ENCODE peak calls at places on chromosomes 2 and 18, in six cellular contexts. L is transverse colon, A is GM12878, R is adrenal gland, B is gastrocnemius medialis, S is HCT116. W is an unnamed sample.
A peak's percentile ranks its signal among the peaks of the same experiment; 100 is the strongest.

GRCh38 chr2:57802243-57802642 is 244.4 kb upstream of the VRK2 start:
- DNase-seq in S (no peak), B (no peak), L (no peak), A (no peak), R (no peak), W (no peak)

GRCh38 chr2:178498137-178498536 is 17.9 kb downstream of the PLEKHA3 start:
- DNase-seq in L (no peak), B (no peak), R (no peak), S (no peak), A (no peak), W (no peak)

GRCh38 chr2:199462167-199462976 is 4.6 kb upstream of the SATB2 start:
- DNase-seq in L (no peak), S (no peak), B (no peak), R (no peak), A (no peak), W (peak; percentile 65)

GRCh38 chr2:75277111-75277510 is 77.8 kb upstream of the TACR1 start:
- DNase-seq in S (no peak), R (no peak), L (no peak), B (no peak), A (no peak), W (no peak)

GRCh38 chr18:79845164-79845563 is 47.4 kb downstream of the KCNG2 start:
- DNase-seq in S (no peak), A (no peak), L (no peak), B (no peak), R (no peak), W (no peak)

GRCh38 chr2:4964579-4964978 is 727.6 kb upstream of the SOX11 start:
- DNase-seq in B (no peak), L (no peak), A (no peak), R (no peak), S (no peak), W (no peak)

GRCh38 chr2:197248623-197249022 is 62.0 kb downstream of the ANKRD44 start:
- DNase-seq in S (no peak), B (peak; percentile 17), L (peak; percentile 19), R (no peak), A (no peak), W (peak; percentile 53)

GRCh38 chr2:182477774-182478173 is 50.9 kb upstream of the PDE1A start:
- DNase-seq in R (no peak), S (no peak), L (no peak), B (no peak), A (no peak), W (no peak)

GRCh38 chr2:188668017-188668663 is 306.0 kb upstream of the COL3A1 start:
- DNase-seq in L (no peak), A (no peak), B (no peak), S (peak; percentile 13), R (no peak), W (no peak)

GRCh38 chr2:208224802-208225201 is 30.1 kb downstream of the IDH1 start:
- DNase-seq in R (no peak), A (no peak), B (no peak), L (no peak), S (no peak), W (no peak)

GRCh38 chr18:3179430-3180089 is 40.2 kb downstream of the MYOM1 start:
- DNase-seq in B (no peak), L (no peak), R (no peak), S (no peak), A (peak; percentile 32), W (no peak)
- TF ChIP-seq POLR2A in B (no peak), L (no peak), R (no peak), S (no peak), A (peak; percentile 61), W (no peak)

DNA sequence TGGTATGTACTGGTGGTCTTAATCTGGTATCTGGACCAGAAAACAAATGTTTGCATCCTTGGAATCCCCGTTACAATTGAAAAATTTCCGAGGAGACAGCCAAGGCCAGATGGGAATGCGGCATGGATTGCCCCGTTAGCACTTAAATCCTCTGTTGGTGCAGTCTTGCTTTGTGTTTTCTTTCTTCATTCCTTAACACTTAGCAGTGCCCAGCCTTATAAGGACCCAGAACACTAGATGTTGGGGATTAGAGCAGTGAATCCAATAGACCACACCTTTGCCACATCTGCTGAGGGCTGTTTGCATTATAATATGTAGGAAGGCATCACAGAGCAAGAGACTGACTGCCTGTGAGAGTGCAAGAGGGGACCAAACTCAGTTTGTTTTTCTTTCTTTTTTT is 12.8 kb upstream of the ZNF532 start:
- DNase-seq in S (no peak), L (no peak), R (no peak), B (no peak), A (no peak), W (no peak)
- H3K4me3 ChIP-seq in S (no peak overlapping the region), L (no peak overlapping the region), R (no peak overlapping the region), B (no peak overlapping the region), A (no peak overlapping the region), W (no peak overlapping the region)

DNA sequence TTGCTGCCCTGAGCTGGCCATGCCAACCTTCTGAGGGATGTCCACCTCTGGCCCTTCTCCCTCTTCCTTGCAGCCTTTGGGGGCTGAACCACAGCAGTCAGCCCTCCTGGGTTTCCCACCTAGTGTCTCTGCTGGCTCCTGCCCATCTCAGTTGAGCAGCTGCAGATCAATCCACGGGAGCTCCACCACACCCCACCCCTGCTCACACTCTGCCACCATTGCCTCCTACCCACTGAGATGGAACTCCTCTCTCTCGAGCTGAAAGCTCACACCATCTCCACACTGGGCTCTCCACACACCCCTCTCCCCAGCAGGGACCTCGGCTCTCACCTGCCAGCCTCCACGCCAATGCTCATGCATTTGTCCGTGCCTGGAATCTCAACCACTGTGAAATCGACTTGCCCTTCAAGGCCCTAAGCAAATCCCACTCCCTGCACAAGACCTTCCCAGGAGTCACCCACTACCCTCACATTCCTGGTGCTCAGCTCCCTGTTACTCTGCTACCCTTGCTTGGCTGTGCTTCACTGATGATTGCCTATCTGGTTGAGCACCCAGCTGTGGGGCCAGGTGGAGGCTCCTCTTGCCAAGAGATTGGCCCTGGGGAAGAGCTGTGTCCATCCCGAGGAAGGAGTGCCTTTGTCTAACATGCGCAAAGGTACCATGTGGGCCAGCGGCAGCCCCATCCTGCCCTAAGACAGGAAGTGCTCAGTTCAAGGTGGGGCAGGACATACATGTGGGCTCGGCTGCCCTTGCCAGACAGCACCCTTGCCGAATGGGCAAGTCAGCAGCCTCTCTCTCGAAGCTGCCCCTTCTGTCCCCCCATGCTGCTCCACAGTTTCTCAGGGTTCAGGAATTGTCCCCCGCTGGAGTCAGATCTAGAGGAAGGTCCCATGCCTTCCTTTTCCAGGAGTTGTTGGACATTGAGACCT is 208.7 kb downstream of the CYP26B1 start:
- DNase-seq in L (peak; percentile 4), A (no peak), R (no peak), B (no peak), S (no peak), W (no peak)
- TF ChIP-seq POLR2A in L (no peak), A (no peak), R (no peak), B (no peak), S (no peak), W (no peak)

GRCh38 chr2:216652566-216652965 is 19.3 kb downstream of the IGFBP2 start:
- DNase-seq in B (no peak), S (no peak), L (no peak), R (no peak), A (no peak), W (no peak)

GRCh38 chr2:216657086-216657855 is 24.1 kb downstream of the IGFBP2 start:
- DNase-seq in L (no peak), S (no peak), R (no peak), B (no peak), A (no peak), W (no peak)

GRCh38 chr2:216653093-216653799 is 20.0 kb downstream of the IGFBP2 start:
- DNase-seq in A (no peak), S (no peak), B (no peak), R (no peak), L (no peak), W (no peak)

GRCh38 chr2:216653931-216654365 is 20.7 kb downstream of the IGFBP2 start:
- DNase-seq in A (no peak), L (no peak), R (no peak), S (no peak), B (no peak), W (no peak)

GRCh38 chr2:216654528-216655052 is 21.4 kb downstream of the IGFBP2 start:
- DNase-seq in S (no peak), R (no peak), L (no peak), A (no peak), B (no peak), W (no peak)
- H3K4me3 ChIP-seq in S (no peak overlapping the region), R (no peak overlapping the region), L (no peak overlapping the region), A (no peak overlapping the region), B (no peak overlapping the region), W (no peak overlapping the region)

DNA sequence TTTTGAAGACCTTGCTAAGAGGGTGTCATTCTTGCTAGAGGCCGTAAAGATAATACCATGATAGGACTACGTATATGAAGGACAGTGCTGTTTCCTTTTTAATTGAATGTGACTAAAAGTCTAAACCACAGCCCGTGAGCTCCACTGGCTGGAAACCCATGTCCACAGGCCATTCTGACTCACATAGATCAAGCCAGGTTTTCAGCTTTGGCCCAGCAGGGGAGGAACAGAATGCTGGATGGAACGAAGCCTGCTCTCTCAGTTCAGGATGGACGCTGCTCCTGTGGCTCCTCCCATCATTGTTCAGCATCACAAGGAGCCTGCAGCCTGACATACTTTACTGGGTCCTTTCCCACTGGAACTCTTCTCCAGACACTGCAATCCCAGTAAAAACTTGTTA is 47.6 kb downstream of the ALPK2 start:
- DNase-seq in S (peak; percentile 57), R (no peak), B (no peak), A (no peak), L (no peak), W (no peak)
- TF ChIP-seq POLR2A in S (no peak), R (no peak), B (no peak), A (no peak), L (no peak), W (no peak)

DNA sequence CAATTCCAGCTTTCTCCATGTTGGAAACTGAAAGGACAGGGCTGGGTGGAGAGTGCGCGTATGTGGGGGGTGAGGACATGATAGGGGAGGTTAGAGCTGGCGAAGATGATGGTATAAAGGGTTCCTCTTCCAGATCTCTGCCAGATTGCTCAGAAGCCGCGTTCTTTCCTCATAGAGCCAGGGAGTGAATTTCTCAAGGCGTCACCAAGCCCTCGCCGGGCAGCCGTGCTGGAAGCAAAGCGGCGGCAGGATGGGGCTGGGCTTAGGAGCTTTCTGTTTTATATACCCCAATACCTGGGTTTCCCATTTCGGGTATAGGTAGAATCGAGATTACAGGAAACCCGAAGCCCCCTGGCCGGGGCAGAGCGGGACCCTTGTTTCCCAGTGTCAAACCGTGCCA is 43.8 kb downstream of the DDX18 start:
- DNase-seq in B (no peak), A (no peak), R (no peak), L (no peak), S (no peak), W (no peak)
- H3K4me3 ChIP-seq in B (no peak overlapping the region), A (no peak overlapping the region), R (no peak overlapping the region), L (no peak overlapping the region), S (no peak overlapping the region), W (no peak overlapping the region)

GRCh38 chr2:28894470-28895188 is at the start of gene WDR43:
- DNase-seq in R (peak; percentile 98), A (peak; percentile 94), S (peak; percentile 98), B (peak; percentile 97), L (peak; percentile 98), W (peak; percentile 97)
- TF ChIP-seq POLR2A in R (peak; percentile 77), A (peak; percentile 97), S (peak; percentile 73), B (peak; percentile 94), L (peak; percentile 82), W (peak; percentile 70)

W was measured in Peyer's patch.